ENCODE peak calls at places on chromosome 6, in four cellular contexts. F, S, J and M are unnamed samples.

GRCh38 chr6:167825759-167826229 is 917 bp upstream of the AFDN start:
- DNase-seq in F (peak), S (peak), J (peak), M (peak)

GRCh38 chr6:41712651-41713103 is 22.7 kb downstream of the TFEB start:
- DNase-seq in F (no peak), S (peak), J (no peak), M (peak)

GRCh38 chr6:29477923-29478450 is 9.8 kb downstream of the MAS1L start:
- DNase-seq in F (no peak), S (no peak), J (no peak), M (no peak)

GRCh38 chr6:24980507-24981384 is 45.0 kb upstream of the RIPOR2 start:
- DNase-seq in F (no peak), S (peak), J (peak), M (peak)

GRCh38 chr6:25138697-25139051 is 140.5 kb upstream of the CARMIL1 start:
- DNase-seq in F (no peak), S (no peak), J (no peak), M (peak)

GRCh38 chr6:38806271-38806670 is 91.2 kb downstream of the DNAH8 start:
- DNase-seq in F (no peak), S (no peak), J (peak), M (no peak)

GRCh38 chr6:25473447-25473846 is 178.6 kb upstream of the SCGN start:
- DNase-seq in F (no peak), S (no peak), J (no peak), M (no peak)

GRCh38 chr6:161369339-161369738 is 95.5 kb upstream of the AGPAT4 start:
- DNase-seq in F (no peak), S (peak), J (no peak), M (peak)

GRCh38 chr6:146542881-146543210 is 787 bp upstream of the RAB32 start:
- DNase-seq in F (no peak), S (no peak), J (no peak), M (no peak)

GRCh38 chr6:92945799-92946198 is 473.6 kb downstream of the EPHA7 start:
- DNase-seq in F (no peak), S (peak), J (no peak), M (peak)

GRCh38 chr6:138959521-138959920 is 28.5 kb downstream of the REPS1 start:
- DNase-seq in F (no peak), S (no peak), J (no peak), M (peak)

GRCh38 chr6:90397929-90398674 is 101.5 kb upstream of the BACH2 start:
- DNase-seq in F (no peak), S (peak), J (no peak), M (peak)

GRCh38 chr6:170251776-170252571 is 38.9 kb downstream of the DLL1 start:
- DNase-seq in F (no peak), S (no peak), J (no peak), M (no peak)

GRCh38 chr6:143867236-143867635 is 3.0 kb downstream of the ZC2HC1B start:
- DNase-seq in F (no peak), S (no peak), J (no peak), M (no peak)